ENCODE peak calls at places on chromosome 19, in six cellular contexts. One of them, this sample, is unnamed.

GRCh38 chr19:17302391-17303166 is 646 bp downstream of the ABHD8 start:
- DNase-seq in lung: no peak
- DNase-seq in AG09309: no peak
- DNase-seq in K562: no peak
- DNase-seq in GM06990: no peak
- DNase-seq in astrocyte of the cerebellum: no peak
- DNase-seq in this sample: no peak

GRCh38 chr19:10988921-10989320 is 28.1 kb downstream of the SMARCA4 start:
- DNase-seq in lung: no peak
- DNase-seq in GM06990: no peak
- DNase-seq in astrocyte of the cerebellum: no peak
- DNase-seq in AG09309: no peak
- DNase-seq in K562: no peak
- DNase-seq in this sample: no peak

GRCh38 chr19:10453852-10454251 is 33.5 kb downstream of the PDE4A start:
- DNase-seq in lung: no peak
- DNase-seq in GM06990: no peak
- DNase-seq in AG09309: no peak
- DNase-seq in astrocyte of the cerebellum: no peak
- DNase-seq in K562: no peak
- DNase-seq in this sample: no peak

GRCh38 chr19:16582486-16583261 is 10.5 kb upstream of the SLC35E1 start:
- DNase-seq in GM06990: no peak
- DNase-seq in AG09309: no peak
- DNase-seq in lung: no peak
- DNase-seq in astrocyte of the cerebellum: no peak
- DNase-seq in K562: no peak
- DNase-seq in this sample: no peak

GRCh38 chr19:2251577-2252480 is 2.7 kb downstream of the AMH start:
- DNase-seq in astrocyte of the cerebellum: no peak
- DNase-seq in K562: no peak
- DNase-seq in AG09309: no peak
- DNase-seq in lung: no peak
- DNase-seq in GM06990: no peak
- DNase-seq in this sample: no peak

GRCh38 chr19:18746393-18747167 is 44.5 kb downstream of the COMP start:
- DNase-seq in astrocyte of the cerebellum: no peak
- DNase-seq in AG09309: no peak
- DNase-seq in lung: no peak
- DNase-seq in GM06990: no peak
- DNase-seq in K562: no peak
- DNase-seq in this sample: no peak

GRCh38 chr19:6668696-6669095 is 1.3 kb downstream of the TNFSF14 start:
- DNase-seq in K562: no peak
- DNase-seq in GM06990: no peak
- DNase-seq in AG09309: no peak
- DNase-seq in lung: no peak
- DNase-seq in astrocyte of the cerebellum: no peak
- DNase-seq in this sample: no peak

GRCh38 chr19:10718205-10719196 is 622 bp downstream of the DNM2 start:
- DNase-seq in AG09309: no peak
- DNase-seq in K562: peak; percentile 50
- DNase-seq in GM06990: peak; percentile 74
- DNase-seq in lung: peak; percentile 52
- DNase-seq in astrocyte of the cerebellum: no peak
- DNase-seq in this sample: no peak

GRCh38 chr19:43562211-43562697 is 13.1 kb downstream of the XRCC1 start:
- DNase-seq in K562: no peak
- DNase-seq in GM06990: no peak
- DNase-seq in AG09309: no peak
- DNase-seq in lung: no peak
- DNase-seq in astrocyte of the cerebellum: no peak
- DNase-seq in this sample: no peak

GRCh38 chr19:44401108-44401786 is at the start of gene ZNF285:
- DNase-seq in AG09309: peak; percentile 80
- DNase-seq in K562: peak; percentile 87
- DNase-seq in lung: peak; percentile 88
- DNase-seq in GM06990: peak; percentile 61
- DNase-seq in astrocyte of the cerebellum: peak; percentile 90
- DNase-seq in this sample: peak; percentile 71

DNA sequence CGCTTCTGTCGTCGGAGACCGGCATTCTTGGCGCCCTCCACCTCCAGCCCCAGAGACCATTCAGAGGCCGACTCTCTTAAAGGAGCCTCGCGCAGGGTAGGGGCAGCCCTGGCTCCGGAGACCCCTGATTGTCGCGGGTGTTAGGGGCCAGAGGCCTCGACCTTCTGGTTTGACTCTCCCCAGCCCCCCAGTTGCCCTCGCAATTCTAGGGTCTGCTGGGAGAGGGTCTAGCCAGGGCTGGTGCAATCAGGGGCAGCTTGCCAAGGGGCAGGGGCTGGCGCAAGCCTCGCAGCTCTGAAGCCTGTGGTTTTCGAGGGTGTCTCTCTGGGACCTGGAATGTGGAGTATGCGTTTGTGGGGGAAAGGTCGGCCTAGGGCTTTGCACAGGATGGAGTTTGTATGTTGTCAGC is 1.6 kb upstream of the SLC7A10 start:
- DNase-seq in astrocyte of the cerebellum: no peak
- DNase-seq in AG09309: no peak
- DNase-seq in GM06990: no peak
- DNase-seq in K562: no peak
- DNase-seq in lung: peak; percentile 67
- DNase-seq in this sample: no peak
- H3K4me3 ChIP-seq in astrocyte of the cerebellum: no peak overlapping the region
- H3K4me3 ChIP-seq in AG09309: no peak overlapping the region
- H3K4me3 ChIP-seq in GM06990: no peak overlapping the region
- H3K4me3 ChIP-seq in K562: no peak overlapping the region
- H3K4me3 ChIP-seq in lung: no peak overlapping the region
- H3K4me3 ChIP-seq in this sample: no peak overlapping the region

DNA sequence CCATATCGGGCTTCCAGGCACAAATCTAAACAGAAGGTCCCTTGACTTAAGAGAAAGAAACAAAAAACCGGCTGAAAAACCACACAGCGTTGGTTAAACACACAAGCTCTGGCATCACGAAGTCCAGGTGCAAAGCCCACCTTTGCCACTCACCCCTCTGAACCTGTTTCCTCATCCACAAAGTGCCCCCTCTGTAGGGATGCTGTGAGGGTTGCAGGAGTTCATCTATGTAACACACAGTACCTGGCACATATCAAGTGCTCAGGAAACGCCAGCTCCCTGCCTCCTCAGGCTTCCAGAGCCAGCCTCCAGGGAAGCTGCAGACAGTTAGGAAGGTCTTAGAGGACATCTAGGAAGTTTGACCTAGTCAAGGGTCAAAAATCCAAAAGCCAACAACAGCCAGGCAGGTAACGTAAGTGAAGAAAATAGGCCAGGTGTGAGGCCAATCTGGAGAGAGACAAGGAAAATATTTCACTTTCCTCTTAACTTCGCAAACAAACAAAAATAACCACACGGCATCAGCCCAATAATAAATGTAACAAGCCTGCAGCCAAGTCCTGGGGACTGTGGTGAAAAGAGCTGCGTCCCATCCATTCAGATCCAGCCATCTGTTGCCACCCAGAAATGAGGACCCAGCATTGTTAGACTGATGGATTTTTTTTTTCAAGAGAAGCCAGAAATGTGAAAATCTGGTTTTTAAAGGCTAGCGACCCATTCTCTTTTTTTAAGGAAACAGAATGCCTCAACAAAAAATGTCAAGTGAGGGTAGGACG is 10.0 kb downstream of the KDELR1 start:
- DNase-seq in GM06990: no peak
- DNase-seq in astrocyte of the cerebellum: no peak
- DNase-seq in K562: no peak
- DNase-seq in lung: no peak
- DNase-seq in AG09309: no peak
- DNase-seq in this sample: no peak
- TF ChIP-seq CTCF in GM06990: no peak
- TF ChIP-seq CTCF in astrocyte of the cerebellum: no peak
- TF ChIP-seq CTCF in K562: peak; percentile 14
- TF ChIP-seq CTCF in lung: no peak
- TF ChIP-seq CTCF in AG09309: peak; percentile 1
- TF ChIP-seq CTCF in this sample: no peak

GRCh38 chr19:14494451-14494850 is 1.5 kb downstream of the GIPC1 start:
- DNase-seq in AG09309: no peak
- DNase-seq in K562: no peak
- DNase-seq in lung: no peak
- DNase-seq in GM06990: no peak
- DNase-seq in astrocyte of the cerebellum: no peak
- DNase-seq in this sample: no peak
- H3K4me3 ChIP-seq in AG09309: peak overlapping the region; percentile 68
- H3K4me3 ChIP-seq in K562: no peak overlapping the region
- H3K4me3 ChIP-seq in lung: peak overlapping the region; percentile 2
- H3K4me3 ChIP-seq in GM06990: no peak overlapping the region
- H3K4me3 ChIP-seq in astrocyte of the cerebellum: peak overlapping the region; percentile 66
- H3K4me3 ChIP-seq in this sample: peak overlapping the region; percentile 85

GRCh38 chr19:48812094-48812929 is 1.5 kb upstream of the BCAT2 start:
- DNase-seq in astrocyte of the cerebellum: no peak
- DNase-seq in K562: peak; percentile 99
- DNase-seq in AG09309: no peak
- DNase-seq in lung: peak; percentile 89
- DNase-seq in GM06990: peak; percentile 89
- DNase-seq in this sample: no peak
- TF ChIP-seq CTCF in astrocyte of the cerebellum: no peak
- TF ChIP-seq CTCF in K562: peak; percentile 17
- TF ChIP-seq CTCF in AG09309: no peak
- TF ChIP-seq CTCF in lung: no peak
- TF ChIP-seq CTCF in GM06990: no peak
- TF ChIP-seq CTCF in this sample: no peak

GRCh38 chr19:46299695-46300094 is 2.9 kb downstream of the HIF3A start:
- DNase-seq in K562: no peak
- DNase-seq in AG09309: no peak
- DNase-seq in GM06990: no peak
- DNase-seq in lung: peak; percentile 29
- DNase-seq in astrocyte of the cerebellum: no peak
- DNase-seq in this sample: no peak
- H3K4me3 ChIP-seq in K562: no peak overlapping the region
- H3K4me3 ChIP-seq in AG09309: no peak overlapping the region
- H3K4me3 ChIP-seq in GM06990: no peak overlapping the region
- H3K4me3 ChIP-seq in lung: no peak overlapping the region
- H3K4me3 ChIP-seq in astrocyte of the cerebellum: no peak overlapping the region
- H3K4me3 ChIP-seq in this sample: no peak overlapping the region

DNA sequence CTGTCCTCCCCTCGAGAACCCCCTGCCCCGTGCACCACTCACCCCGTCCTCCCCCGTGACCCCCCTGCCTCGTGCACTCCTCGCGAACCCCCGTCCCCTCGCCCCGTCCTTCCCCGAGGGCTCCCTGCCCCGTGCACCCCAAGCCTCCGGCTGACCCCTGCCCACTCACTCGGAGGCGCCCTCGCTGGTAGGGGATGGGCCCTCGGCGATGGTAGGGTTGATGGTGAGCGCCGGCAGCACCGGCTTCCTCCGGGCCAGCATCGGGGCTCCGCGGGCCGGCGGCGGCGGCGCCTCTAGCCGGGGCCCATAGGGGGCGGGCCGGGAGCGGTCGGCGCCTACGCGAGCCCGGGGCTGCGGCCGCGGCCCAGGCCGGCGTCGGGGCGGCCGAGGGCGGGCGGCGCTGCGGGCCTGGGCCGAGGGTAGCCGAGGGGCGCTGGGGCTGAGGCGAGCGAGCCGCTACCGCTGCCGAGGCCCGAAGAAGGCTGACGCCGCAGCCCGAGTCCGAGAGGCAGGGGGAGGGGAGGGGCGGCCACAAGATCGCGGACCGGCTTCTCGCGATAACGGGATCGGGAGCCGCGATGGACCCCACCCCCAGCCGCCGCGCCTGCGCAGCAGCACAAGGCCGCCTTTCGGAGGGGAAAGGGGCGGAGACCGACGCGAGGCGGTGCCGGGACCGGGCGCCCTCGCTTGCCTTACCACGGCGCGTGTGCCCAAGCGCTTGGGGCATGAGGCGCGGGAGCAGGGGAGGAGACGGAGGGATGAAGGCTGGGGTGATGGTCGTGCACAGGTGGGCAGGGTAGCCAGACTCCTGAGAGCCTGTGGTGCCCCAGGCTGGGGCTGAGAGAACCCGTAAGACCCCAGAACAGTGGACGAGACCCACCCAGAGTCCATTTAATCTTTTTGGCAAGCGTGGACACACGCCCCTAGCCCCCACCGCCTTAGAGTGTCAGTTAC is at the start of gene MAP2K2:
- DNase-seq in lung: peak; percentile 95
- DNase-seq in astrocyte of the cerebellum: peak; percentile 59
- DNase-seq in GM06990: peak; percentile 93
- DNase-seq in K562: peak; percentile 98
- DNase-seq in AG09309: peak; percentile 31
- DNase-seq in this sample: peak; percentile 60
- TF ChIP-seq CTCF in lung: no peak
- TF ChIP-seq CTCF in astrocyte of the cerebellum: no peak
- TF ChIP-seq CTCF in GM06990: no peak
- TF ChIP-seq CTCF in K562: peak; percentile 3
- TF ChIP-seq CTCF in AG09309: no peak
- TF ChIP-seq CTCF in this sample: no peak

GRCh38 chr19:401836-402535 is 7.0 kb downstream of the C2CD4C start:
- DNase-seq in GM06990: no peak
- DNase-seq in K562: no peak
- DNase-seq in lung: no peak
- DNase-seq in astrocyte of the cerebellum: no peak
- DNase-seq in AG09309: no peak
- DNase-seq in this sample: no peak
- H3K4me3 ChIP-seq in GM06990: no peak overlapping the region
- H3K4me3 ChIP-seq in K562: no peak overlapping the region
- H3K4me3 ChIP-seq in lung: no peak overlapping the region
- H3K4me3 ChIP-seq in astrocyte of the cerebellum: no peak overlapping the region
- H3K4me3 ChIP-seq in AG09309: no peak overlapping the region
- H3K4me3 ChIP-seq in this sample: no peak overlapping the region

GRCh38 chr19:5108123-5108613 is 139.3 kb downstream of the KDM4B start:
- DNase-seq in K562: no peak
- DNase-seq in AG09309: no peak
- DNase-seq in astrocyte of the cerebellum: no peak
- DNase-seq in GM06990: no peak
- DNase-seq in lung: no peak
- DNase-seq in this sample: no peak

GRCh38 chr19:5108866-5109265 is 140.0 kb downstream of the KDM4B start:
- DNase-seq in K562: no peak
- DNase-seq in GM06990: no peak
- DNase-seq in AG09309: no peak
- DNase-seq in lung: no peak
- DNase-seq in astrocyte of the cerebellum: no peak
- DNase-seq in this sample: no peak

GRCh38 chr19:5110546-5110945 is 141.6 kb downstream of the KDM4B start:
- DNase-seq in K562: no peak
- DNase-seq in lung: no peak
- DNase-seq in astrocyte of the cerebellum: no peak
- DNase-seq in GM06990: no peak
- DNase-seq in AG09309: no peak
- DNase-seq in this sample: no peak

GRCh38 chr19:5111051-5111450 is 142.1 kb downstream of the KDM4B start:
- DNase-seq in AG09309: no peak
- DNase-seq in astrocyte of the cerebellum: no peak
- DNase-seq in lung: no peak
- DNase-seq in GM06990: no peak
- DNase-seq in K562: no peak
- DNase-seq in this sample: no peak

DNA sequence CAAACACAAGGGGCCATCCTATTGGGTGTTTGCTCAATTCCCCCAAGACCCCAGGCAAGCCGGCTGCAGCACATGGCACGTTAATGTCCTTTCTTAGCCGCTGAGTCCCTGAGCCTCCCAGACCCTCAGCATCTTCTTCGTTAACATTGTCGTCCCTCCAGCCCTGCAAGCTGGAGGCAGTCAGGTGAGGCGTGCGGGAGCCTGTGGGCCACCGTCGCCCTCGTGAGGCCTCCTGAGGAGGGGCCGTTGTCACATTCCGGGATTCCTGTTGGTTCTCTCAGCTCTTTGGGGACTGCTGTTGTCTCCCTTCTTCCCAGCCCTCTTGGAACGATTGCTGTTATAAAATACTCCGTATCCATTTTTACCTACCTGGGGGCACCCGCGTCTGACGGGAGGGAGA is 140.6 kb downstream of the KDM4B start:
- DNase-seq in K562: no peak
- DNase-seq in AG09309: no peak
- DNase-seq in lung: no peak
- DNase-seq in GM06990: no peak
- DNase-seq in astrocyte of the cerebellum: no peak
- DNase-seq in this sample: no peak
- TF ChIP-seq CTCF in K562: peak; percentile 36
- TF ChIP-seq CTCF in AG09309: no peak
- TF ChIP-seq CTCF in lung: no peak
- TF ChIP-seq CTCF in GM06990: no peak
- TF ChIP-seq CTCF in astrocyte of the cerebellum: no peak
- TF ChIP-seq CTCF in this sample: peak; percentile 2